ENCODE peak calls at places on chromosomes 12 and 14, in four cellular contexts. F, N, M and J are unnamed samples.

GRCh38 chr12:109804820-109805761 is 28.1 kb downstream of the TRPV4 start:
- DNase-seq in M (peak; percentile 43), F (peak; percentile 48), N (peak; percentile 24), J (peak; percentile 47)

GRCh38 chr12:29769162-29769820 is 14.5 kb downstream of the TMTC1 start:
- DNase-seq in N (peak; percentile 91), M (peak; percentile 41), F (no peak), J (peak; percentile 90)

GRCh38 chr12:117300131-117300530 is 61.3 kb downstream of the NOS1 start:
- DNase-seq in N (no peak), F (no peak), M (no peak), J (no peak)

GRCh38 chr14:90871605-90872233 is 55.5 kb upstream of the TTC7B start:
- DNase-seq in M (peak; percentile 48), N (peak; percentile 40), F (no peak), J (peak; percentile 57)

GRCh38 chr12:30110970-30111586 is 327.3 kb upstream of the TMTC1 start:
- DNase-seq in M (no peak), F (no peak), N (peak; percentile 69), J (peak; percentile 62)

GRCh38 chr12:3348055-3348454 is 142.9 kb upstream of the PRMT8 start:
- DNase-seq in M (no peak), F (no peak), N (no peak), J (no peak)

GRCh38 chr14:71472281-71472960 is 459.8 kb upstream of the RGS6 start:
- DNase-seq in N (no peak), F (no peak), M (peak; percentile 72), J (peak; percentile 50)

GRCh38 chr12:116372815-116373214 is 95.3 kb upstream of the MED13L start:
- DNase-seq in N (no peak), F (no peak), M (no peak), J (no peak)

GRCh38 chr12:120470150-120470817 is 736 bp upstream of the SRSF9 start:
- DNase-seq in F (peak; percentile 4), N (no peak), M (peak; percentile 16), J (peak; percentile 30)

GRCh38 chr12:68750506-68750905 is 4.5 kb downstream of the SLC35E3 start:
- DNase-seq in M (no peak), N (no peak), F (no peak), J (no peak)

GRCh38 chr14:91396959-91397815 is 20.4 kb downstream of the CCDC88C start:
- DNase-seq in M (no peak), N (no peak), F (peak; percentile 54), J (no peak)